ENCODE peak calls at places on chromosomes 16 and 17, in four cellular contexts. Y is breast epithelium, R is IMR-90, L is heart left ventricle. Z is an unnamed sample.

GRCh38 chr16:49631521-49632041 is 224.3 kb downstream of the ZNF423 start:
- DNase-seq in L (no peak), R (peak), Y (no peak), Z (no peak)

GRCh38 chr16:21563676-21564075 is 35.7 kb upstream of the METTL9 start:
- DNase-seq in R (no peak), Y (no peak), L (no peak), Z (no peak)

GRCh38 chr17:73343168-73343634 is 31.4 kb upstream of the CDC42EP4 start:
- DNase-seq in R (peak), L (peak), Y (peak), Z (no peak)

GRCh38 chr17:19769946-19770652 is 22.0 kb upstream of the ALDH3A1 start:
- DNase-seq in R (peak), Y (no peak), L (no peak), Z (peak)

GRCh38 chr17:59845595-59846390 is 47.0 kb downstream of the TUBD1 start:
- DNase-seq in L (no peak), R (peak), Y (peak), Z (no peak)

GRCh38 chr17:19787733-19788357 is 39.7 kb upstream of the ALDH3A1 start:
- DNase-seq in Y (no peak), L (no peak), R (peak), Z (no peak)

GRCh38 chr16:27758544-27758943 is 208.6 kb downstream of the KATNIP start:
- DNase-seq in L (no peak), R (no peak), Y (no peak), Z (no peak)

GRCh38 chr16:19094542-19095365 is 19.0 kb upstream of the ITPRIPL2 start:
- DNase-seq in R (no peak), L (no peak), Y (no peak), Z (no peak)

GRCh38 chr16:30472328-30472942 is at the start of gene ITGAL:
- DNase-seq in Y (peak), R (no peak), L (peak), Z (no peak)

GRCh38 chr17:79074650-79075432 is at the start of gene ENGASE:
- DNase-seq in Y (peak), R (peak), L (peak), Z (peak)

GRCh38 chr17:60231234-60231633 is 81.5 kb downstream of the CA4 start:
- DNase-seq in L (no peak), Y (no peak), R (peak), Z (no peak)

GRCh38 chr17:2347805-2348685 is 10.7 kb downstream of the SGSM2 start:
- DNase-seq in Y (peak), L (no peak), R (peak), Z (no peak)

GRCh38 chr16:67386861-67387455 is 6.3 kb downstream of the TPPP3 start:
- DNase-seq in R (no peak), Y (no peak), L (no peak), Z (no peak)

GRCh38 chr17:48335168-48335567 is 94.8 kb downstream of the SKAP1 start:
- DNase-seq in L (no peak), Y (no peak), R (no peak), Z (no peak)

GRCh38 chr17:80264048-80264792 is 3.6 kb downstream of the RNF213 start:
- DNase-seq in L (no peak), Y (no peak), R (no peak), Z (no peak)

GRCh38 chr17:65156185-65156834 is 19.1 kb downstream of the RGS9 start:
- DNase-seq in L (no peak), Y (no peak), R (no peak), Z (no peak)

GRCh38 chr16:85055503-85056210 is 28.1 kb downstream of the KIAA0513 start:
- DNase-seq in L (peak), Y (peak), R (peak), Z (no peak)

GRCh38 chr16:85879975-85880831 is 18.8 kb upstream of the IRF8 start:
- DNase-seq in R (no peak), Y (no peak), L (no peak), Z (no peak)

GRCh38 chr17:79831367-79832210 is 7.7 kb downstream of the CBX4 start:
- DNase-seq in Y (no peak), L (peak), R (no peak), Z (no peak)

GRCh38 chr16:89048871-89049422 is 44.7 kb upstream of the ACSF3 start:
- DNase-seq in L (peak), R (no peak), Y (no peak), Z (no peak)

GRCh38 chr16:89052824-89053724 is 40.6 kb upstream of the ACSF3 start:
- DNase-seq in L (no peak), Y (peak), R (peak), Z (no peak)

GRCh38 chr16:89004209-89004831 is 27.3 kb upstream of the CBFA2T3 start:
- DNase-seq in Y (no peak), R (no peak), L (peak), Z (no peak)

DNA sequence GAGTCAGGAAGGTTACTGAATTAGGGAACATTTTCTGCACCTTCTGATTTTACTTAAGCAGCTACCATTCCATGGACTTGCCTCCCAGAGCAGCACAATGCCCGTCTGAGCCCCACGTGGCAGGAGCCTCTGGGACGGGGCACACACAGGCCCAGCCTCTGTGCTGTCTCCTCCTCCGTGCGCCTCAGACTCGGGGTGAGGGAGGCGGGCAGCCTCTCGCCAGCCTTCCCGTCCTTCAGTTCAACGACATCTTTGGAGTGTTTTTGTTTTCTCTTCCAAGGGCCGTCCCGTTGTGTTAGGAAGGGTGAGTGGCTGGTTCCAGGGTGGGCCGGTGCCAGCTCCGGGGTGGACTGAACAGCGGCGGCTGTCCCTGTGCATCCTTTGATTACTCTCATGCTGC is 31.8 kb downstream of the NDEL1 start:
- DNase-seq in Y (no peak), L (no peak), R (no peak), Z (no peak)
- TF ChIP-seq POLR2A in Y (no peak), L (no peak), R (no peak), Z (no peak)

GRCh38 chr17:76737676-76738467 is at the start of gene MFSD11:
- DNase-seq in R (peak), Y (peak), L (peak), Z (peak)

GRCh38 chr17:76735006-76735405 is 2.1 kb downstream of the SRSF2 start:
- DNase-seq in R (peak), L (no peak), Y (no peak), Z (no peak)

GRCh38 chr17:76735586-76736348 is 1.4 kb downstream of the SRSF2 start:
- DNase-seq in R (no peak), L (no peak), Y (no peak), Z (peak)

GRCh38 chr17:76737082-76737675 is at the start of gene SRSF2:
- DNase-seq in L (peak), Y (peak), R (peak), Z (peak)

GRCh38 chr17:76736349-76737081 is 616 bp downstream of the SRSF2 start:
- DNase-seq in Y (peak), R (peak), L (peak), Z (peak)
- TF ChIP-seq POLR2A in Y (no peak), R (no peak), L (peak), Z (peak)

GRCh38 chr17:4932756-4933155 is 679 bp downstream of the GP1BA start:
- DNase-seq in R (no peak), L (no peak), Y (no peak), Z (no peak)
- TF ChIP-seq POLR2A in R (no peak), L (no peak), Y (no peak), Z (no peak)

DNA sequence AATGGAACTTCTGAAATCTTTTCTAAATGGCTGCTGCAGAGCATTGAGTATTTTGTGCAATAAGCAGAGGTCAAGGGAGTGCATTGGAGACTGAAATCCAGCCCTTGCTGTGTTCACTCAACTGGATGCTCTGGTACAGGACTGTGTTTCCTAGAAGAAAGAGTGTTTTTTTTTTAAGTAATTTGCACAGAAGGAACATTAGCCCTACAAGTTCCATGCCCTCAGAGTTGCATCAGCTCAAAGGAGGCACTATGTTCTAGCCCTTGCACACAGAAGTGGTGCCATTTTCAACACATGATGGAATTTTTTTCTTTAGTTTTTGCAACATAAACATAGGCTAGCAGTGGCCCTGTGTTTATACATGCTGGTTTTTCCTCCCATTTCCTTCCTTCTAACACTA is 144.1 kb upstream of the HLF start:
- DNase-seq in R (no peak), Y (no peak), L (no peak), Z (no peak)
- TF ChIP-seq POLR2A in R (no peak), Y (no peak), L (no peak), Z (no peak)

Z was measured in esophagus muscularis mucosa.